ENCODE peak calls at places on chromosomes 4 and X, in eight cellular contexts. J, Z, D, U, E, M, N and Q are unnamed samples.

GRCh38 chrX:1249101-1249887 is 19.3 kb upstream of the CSF2RA start:
- DNase-seq in J (no peak), Z (no peak), D (no peak), U (no peak), E (no peak), M (peak; percentile 13), N (peak; percentile 39), Q (no peak)

GRCh38 chr4:11214281-11214680 is 214.4 kb downstream of the HS3ST1 start:
- DNase-seq in J (no peak), Z (no peak), D (no peak), U (no peak), E (no peak), M (peak; percentile 7), N (no peak), Q (no peak)

GRCh38 chr4:10008208-10009005 is 12.9 kb downstream of the SLC2A9 start:
- DNase-seq in J (no peak), Z (no peak), D (no peak), U (peak; percentile 63), E (no peak), M (no peak), N (no peak), Q (no peak)

GRCh38 chrX:1534321-1535168 is 2.4 kb downstream of the P2RY8 start:
- DNase-seq in J (no peak), Z (no peak), D (no peak), U (no peak), E (no peak), M (no peak), N (no peak), Q (no peak)

GRCh38 chr4:27616166-27616565 is 755.5 kb downstream of the STIM2 start:
- DNase-seq in J (no peak), Z (no peak), D (no peak), U (no peak), E (no peak), M (no peak), N (no peak), Q (no peak)

GRCh38 chrX:46913710-46914109 is 1.5 kb downstream of the JADE3 start:
- DNase-seq in J (peak; percentile 17), Z (no peak), D (no peak), U (peak; percentile 21), E (no peak), M (peak; percentile 39), N (peak; percentile 27), Q (peak; percentile 26)

GRCh38 chr4:30789219-30789671 is 69.1 kb downstream of the PCDH7 start:
- DNase-seq in J (no peak), Z (peak; percentile 92), D (no peak), U (no peak), E (no peak), M (no peak), N (no peak), Q (peak; percentile 21)

GRCh38 chr4:152860057-152860456 is 76.1 kb upstream of the FHDC1 start:
- DNase-seq in J (no peak), Z (no peak), D (no peak), U (no peak), E (no peak), M (no peak), N (no peak), Q (no peak)

GRCh38 chr4:52096048-52096447 is 44.9 kb downstream of the SPATA18 start:
- DNase-seq in J (no peak), Z (no peak), D (no peak), U (no peak), E (no peak), M (no peak), N (no peak), Q (no peak)

GRCh38 chrX:41014776-41015175 is 70.5 kb upstream of the USP9X start:
- DNase-seq in J (no peak), Z (peak; percentile 51), D (no peak), U (no peak), E (no peak), M (no peak), N (no peak), Q (no peak)

GRCh38 chr4:173252024-173252935 is 81.9 kb downstream of the HMGB2 start:
- DNase-seq in J (peak; percentile 45), Z (peak; percentile 99), D (no peak), U (no peak), E (no peak), M (peak; percentile 22), N (peak; percentile 84), Q (peak; percentile 36)

GRCh38 chr4:87853108-87853507 is 20.3 kb downstream of the MEPE start:
- DNase-seq in J (no peak), Z (peak; percentile 45), D (no peak), U (peak; percentile 44), E (no peak), M (peak; percentile 60), N (no peak), Q (no peak)

GRCh38 chr4:64539234-64539849 is 130.1 kb upstream of the TECRL start:
- DNase-seq in J (no peak), Z (peak; percentile 16), D (no peak), U (peak; percentile 50), E (no peak), M (peak; percentile 55), N (peak; percentile 31), Q (peak; percentile 49)

GRCh38 chrX:264634-265455 is 16.3 kb upstream of the PLCXD1 start:
- DNase-seq in J (peak; percentile 15), Z (no peak), D (no peak), U (no peak), E (no peak), M (peak; percentile 71), N (peak; percentile 76), Q (peak; percentile 22)

GRCh38 chrX:10198254-10198653 is 41.5 kb downstream of the CLCN4 start:
- DNase-seq in J (no peak), Z (no peak), D (no peak), U (no peak), E (no peak), M (no peak), N (no peak), Q (no peak)

GRCh38 chr4:126431049-126431448 is 1116.3 kb downstream of the FAT4 start:
- DNase-seq in J (no peak), Z (no peak), D (no peak), U (no peak), E (no peak), M (no peak), N (no peak), Q (no peak)

GRCh38 chr4:64271601-64272081 is 137.6 kb downstream of the TECRL start:
- DNase-seq in J (peak; percentile 19), Z (no peak), D (no peak), U (no peak), E (no peak), M (peak; percentile 31), N (no peak), Q (no peak)

GRCh38 chr4:145895056-145895455 is 43.6 kb downstream of the ZNF827 start:
- DNase-seq in J (no peak), Z (no peak), D (no peak), U (no peak), E (no peak), M (no peak), N (no peak), Q (no peak)

GRCh38 chrX:3815896-3816664 is 102.6 kb upstream of the PRKX start:
- DNase-seq in J (peak; percentile 53), Z (peak; percentile 23), D (no peak), U (peak; percentile 56), E (peak; percentile 86), M (peak; percentile 36), N (peak; percentile 67), Q (peak; percentile 28)

GRCh38 chrX:3806630-3807029 is 93.2 kb upstream of the PRKX start:
- DNase-seq in J (no peak), Z (no peak), D (no peak), U (peak; percentile 32), E (no peak), M (no peak), N (no peak), Q (no peak)

GRCh38 chrX:3807906-3808305 is 94.5 kb upstream of the PRKX start:
- DNase-seq in J (no peak), Z (no peak), D (no peak), U (no peak), E (no peak), M (no peak), N (no peak), Q (no peak)

GRCh38 chrX:3811331-3812311 is 98.2 kb upstream of the PRKX start:
- DNase-seq in J (peak; percentile 35), Z (peak; percentile 6), D (no peak), U (peak; percentile 35), E (no peak), M (peak; percentile 16), N (peak; percentile 31), Q (no peak)
- TF ChIP-seq CTCF in J (no peak), Z (peak; percentile 49), D (peak; percentile 71), U (peak; percentile 54), E (peak; percentile 43), M (peak; percentile 62), N (peak; percentile 43), Q (peak; percentile 13)

GRCh38 chrX:107571296-107571998 is 56.9 kb upstream of the PRPS1 start:
- DNase-seq in J (no peak), Z (peak; percentile 8), D (no peak), U (no peak), E (no peak), M (peak; percentile 1), N (peak; percentile 38), Q (no peak)

GRCh38 chrX:107574054-107574683 is 54.1 kb upstream of the PRPS1 start:
- DNase-seq in J (no peak), Z (no peak), D (no peak), U (no peak), E (no peak), M (peak; percentile 79), N (no peak), Q (no peak)

GRCh38 chrX:107574711-107575110 is 53.6 kb upstream of the PRPS1 start:
- DNase-seq in J (no peak), Z (no peak), D (no peak), U (no peak), E (no peak), M (no peak), N (no peak), Q (no peak)

GRCh38 chrX:107576392-107576791 is 51.9 kb upstream of the PRPS1 start:
- DNase-seq in J (no peak), Z (no peak), D (no peak), U (no peak), E (no peak), M (no peak), N (no peak), Q (no peak)

DNA sequence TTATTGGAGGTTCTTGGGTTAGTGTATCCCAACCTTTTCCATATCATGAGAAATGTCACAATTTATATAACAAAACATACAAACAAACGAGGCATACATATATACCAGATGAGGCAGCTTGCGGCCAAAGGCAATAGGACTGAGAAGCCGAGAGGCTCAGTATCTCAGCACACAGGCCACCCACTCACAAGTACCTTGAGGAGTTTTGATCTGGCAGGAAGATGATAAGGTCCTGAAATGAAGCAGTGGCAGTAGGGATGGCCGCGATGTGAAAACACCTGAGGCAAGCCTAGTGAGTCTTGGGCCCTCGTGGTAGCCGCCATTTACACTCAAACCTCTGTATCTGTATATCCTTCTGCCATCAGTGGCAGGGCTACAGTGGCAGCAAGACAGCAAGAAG is 55.3 kb upstream of the PRPS1 start:
- DNase-seq in J (no peak), Z (no peak), D (no peak), U (no peak), E (no peak), M (no peak), N (no peak), Q (no peak)
- TF ChIP-seq POLR2AphosphoS5 in J (no peak), Z (no peak), D (no peak), U (no peak), E (no peak), M (no peak), N (no peak), Q (no peak)

GRCh38 chrX:153782324-153782723 is 1.5 kb downstream of the SRPK3 start:
- DNase-seq in J (peak; percentile 45), Z (no peak), D (no peak), U (no peak), E (no peak), M (no peak), N (no peak), Q (no peak)
- TF ChIP-seq CTCF in J (no peak), Z (no peak), D (no peak), U (peak; percentile 19), E (no peak), M (peak; percentile 49), N (no peak), Q (no peak)

GRCh38 chr4:184355111-184355604 is 119.2 kb downstream of the IRF2 start:
- DNase-seq in J (peak; percentile 46), Z (peak; percentile 7), D (no peak), U (peak; percentile 48), E (no peak), M (peak; percentile 89), N (no peak), Q (no peak)
- TF ChIP-seq POLR2AphosphoS5 in J (no peak), Z (no peak), D (no peak), U (peak; percentile 69), E (peak; percentile 96), M (no peak), N (peak; percentile 41), Q (peak; percentile 40)